ENCODE peak calls at places on chromosomes 12 and 14, in five cellular contexts. M is esophagus squamous epithelium, K is A673, I is body of pancreas, C is fibroblast of lung. Q is an unnamed sample.

GRCh38 chr12:107912421-107913004 is 138.0 kb downstream of the ASCL4 start:
- DNase-seq in M (no peak), I (peak), K (peak), C (no peak), Q (peak)

GRCh38 chr12:27547592-27547991 is 23.6 kb downstream of the PPFIBP1 start:
- DNase-seq in K (no peak), M (no peak), I (no peak), C (no peak), Q (no peak)

GRCh38 chr14:50093496-50093895 is 22.9 kb downstream of the VCPKMT start:
- DNase-seq in C (no peak), K (no peak), I (no peak), M (no peak), Q (no peak)

GRCh38 chr12:126601184-126602170 is 1536.2 kb downstream of the AACS start:
- DNase-seq in C (no peak), I (peak), K (no peak), M (no peak), Q (no peak)

GRCh38 chr12:92717202-92717601 is 14.4 kb downstream of the PLEKHG7 start:
- DNase-seq in C (peak), K (peak), I (no peak), M (no peak), Q (no peak)

GRCh38 chr12:132248439-132249157 is 80.8 kb downstream of the GALNT9 start:
- DNase-seq in I (no peak), M (no peak), K (no peak), C (no peak), Q (no peak)

GRCh38 chr12:25959069-25959961 is 833 bp downstream of the RASSF8 start:
- DNase-seq in K (peak), M (no peak), I (peak), C (peak), Q (peak)

GRCh38 chr12:75738486-75738885 is 227.1 kb upstream of the KRR1 start:
- DNase-seq in I (no peak), C (no peak), M (no peak), K (no peak), Q (peak)

GRCh38 chr14:104967414-104968152 is 10.6 kb downstream of the AHNAK2 start:
- DNase-seq in K (no peak), I (no peak), M (no peak), C (peak), Q (no peak)

GRCh38 chr14:60634153-60634552 is 15.1 kb downstream of the SIX1 start:
- DNase-seq in K (no peak), I (no peak), C (no peak), M (no peak), Q (no peak)

GRCh38 chr12:68122236-68122920 is 37.2 kb downstream of the IFNG start:
- DNase-seq in C (no peak), K (no peak), M (no peak), I (no peak), Q (no peak)

GRCh38 chr12:22437031-22437806 is 102.7 kb upstream of the ST8SIA1 start:
- DNase-seq in K (no peak), C (no peak), M (no peak), I (no peak), Q (no peak)

GRCh38 chr12:90628213-90628612 is 326.8 kb downstream of the CCER1 start:
- DNase-seq in C (no peak), I (no peak), M (no peak), K (no peak), Q (no peak)

GRCh38 chr14:28102814-28103213 is 663.8 kb upstream of the FOXG1 start:
- DNase-seq in K (no peak), M (no peak), C (no peak), I (no peak), Q (no peak)

GRCh38 chr14:78401866-78402265 is 231.7 kb downstream of the NRXN3 start:
- DNase-seq in M (no peak), K (peak), C (no peak), I (no peak), Q (no peak)

GRCh38 chr14:70394674-70395073 is 22.2 kb downstream of the SYNJ2BP start:
- DNase-seq in I (no peak), K (no peak), M (no peak), C (no peak), Q (no peak)

GRCh38 chr14:59398841-59399240 is 66.3 kb downstream of the GPR135 start:
- DNase-seq in I (no peak), M (no peak), C (no peak), K (no peak), Q (no peak)

GRCh38 chr14:52023518-52023917 is 34.2 kb downstream of the RTRAF start:
- DNase-seq in I (peak), C (peak), M (no peak), K (no peak), Q (no peak)

GRCh38 chr12:119149270-119149669 is 29.5 kb upstream of the HSPB8 start:
- DNase-seq in C (no peak), M (no peak), I (no peak), K (no peak), Q (no peak)

GRCh38 chr12:85280138-85280983 is at the start of gene ALX1:
- DNase-seq in K (peak), M (no peak), I (no peak), C (peak), Q (peak)

GRCh38 chr12:106387847-106388246 is 30.3 kb downstream of the POLR3B start:
- DNase-seq in I (no peak), M (no peak), C (no peak), K (peak), Q (no peak)

GRCh38 chr14:99601301-99601945 is 2.6 kb downstream of the CCDC85C start:
- DNase-seq in M (no peak), K (peak), I (peak), C (no peak), Q (no peak)

GRCh38 chr12:106871477-106871876 is 84.2 kb upstream of the TMEM263 start:
- DNase-seq in I (no peak), M (no peak), K (no peak), C (no peak), Q (no peak)

GRCh38 chr12:115166698-115167315 is 482.8 kb upstream of the TBX3 start:
- DNase-seq in K (no peak), M (no peak), C (peak), I (no peak), Q (no peak)

GRCh38 chr12:6827437-6827894 is 741 bp upstream of the P3H3 start:
- DNase-seq in C (peak), I (peak), K (peak), M (no peak), Q (no peak)

GRCh38 chr12:106135781-106136180 is 3.0 kb downstream of the NUAK1 start:
- DNase-seq in I (no peak), M (no peak), C (peak), K (no peak), Q (no peak)

GRCh38 chr14:20583908-20584307 is 3.9 kb downstream of the RNASE11 start:
- DNase-seq in M (no peak), K (no peak), I (no peak), C (no peak), Q (no peak)

GRCh38 chr14:102985665-102986064 is 63.2 kb downstream of the AMN start:
- DNase-seq in I (no peak), C (no peak), K (no peak), M (no peak), Q (peak)

GRCh38 chr12:93065896-93066295 is 136.8 kb upstream of the EEA1 start:
- DNase-seq in K (no peak), C (no peak), I (no peak), M (no peak), Q (no peak)

GRCh38 chr14:104797112-104798044 is 1.8 kb upstream of the AKT1 start:
- DNase-seq in I (no peak), M (no peak), K (no peak), C (no peak), Q (no peak)

GRCh38 chr12:119544780-119545625 is 48.6 kb upstream of the TMEM233 start:
- DNase-seq in I (peak), K (peak), M (no peak), C (peak), Q (peak)

GRCh38 chr12:40439771-40440492 is 215.1 kb downstream of the LRRK2 start:
- DNase-seq in M (no peak), I (no peak), C (no peak), K (no peak), Q (no peak)

GRCh38 chr12:80041691-80042090 is 57.6 kb upstream of the OTOGL start:
- DNase-seq in I (no peak), M (no peak), K (peak), C (peak), Q (no peak)

GRCh38 chr12:38878986-38879385 is 26.4 kb downstream of the CPNE8 start:
- DNase-seq in K (no peak), I (no peak), M (no peak), C (no peak), Q (no peak)

GRCh38 chr14:75453817-75454434 is 26.1 kb downstream of the JDP2 start:
- DNase-seq in I (no peak), M (no peak), K (no peak), C (no peak), Q (peak)
- TF ChIP-seq CTCF in I (no peak), M (no peak), K (no peak), C (no peak), Q (peak)

GRCh38 chr12:69131073-69131472 is 108.3 kb upstream of the CPSF6 start:
- DNase-seq in M (no peak), K (no peak), I (no peak), C (no peak), Q (no peak)

GRCh38 chr12:69123909-69124638 is 115.3 kb upstream of the CPSF6 start:
- DNase-seq in K (no peak), C (no peak), M (no peak), I (no peak), Q (no peak)

GRCh38 chr12:69129564-69129963 is 109.8 kb upstream of the CPSF6 start:
- DNase-seq in I (no peak), K (no peak), C (no peak), M (no peak), Q (no peak)

GRCh38 chr12:69129014-69129413 is 110.4 kb upstream of the CPSF6 start:
- DNase-seq in M (no peak), I (no peak), K (no peak), C (no peak), Q (no peak)

DNA sequence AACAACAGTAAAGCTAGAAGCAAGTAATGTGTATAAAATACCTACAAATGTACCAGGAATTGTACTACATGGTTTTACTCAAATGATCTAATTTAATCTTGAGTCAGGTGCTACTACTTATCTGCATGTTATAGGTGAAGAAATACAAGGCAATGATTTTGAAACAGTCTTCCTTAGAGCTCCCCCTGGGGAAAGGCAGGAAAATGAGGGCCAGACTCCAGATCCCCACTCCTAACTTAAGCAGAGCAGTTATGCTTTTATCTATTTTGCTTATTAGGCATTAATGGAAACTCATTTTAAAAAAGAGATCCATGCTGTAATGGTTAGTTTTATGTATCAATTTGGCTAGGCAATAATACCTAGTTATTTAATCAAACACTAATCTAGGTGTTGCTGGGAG is 109.3 kb upstream of the CPSF6 start:
- DNase-seq in K (no peak), M (no peak), I (no peak), C (peak), Q (no peak)
- TF ChIP-seq CTCF in K (peak), M (no peak), I (peak), C (peak), Q (no peak)

GRCh38 chr12:53613821-53614220 is 12.4 kb downstream of the ATF7 start:
- DNase-seq in I (no peak), M (no peak), C (no peak), K (no peak), Q (no peak)
- TF ChIP-seq CTCF in I (no peak), M (no peak), C (no peak), K (no peak), Q (no peak)

GRCh38 chr12:14802961-14803829 is at the start of the genes C12orf60 and WBP11:
- DNase-seq in I (peak), K (peak), C (peak), M (peak), Q (peak)
- TF ChIP-seq CTCF in I (no peak), K (no peak), C (no peak), M (no peak), Q (no peak)

GRCh38 chr12:109880049-109880931 is at the start of gene GLTP:
- DNase-seq in I (peak), K (peak), M (no peak), C (peak), Q (peak)
- TF ChIP-seq CTCF in I (no peak), K (no peak), M (peak), C (no peak), Q (peak)

DNA sequence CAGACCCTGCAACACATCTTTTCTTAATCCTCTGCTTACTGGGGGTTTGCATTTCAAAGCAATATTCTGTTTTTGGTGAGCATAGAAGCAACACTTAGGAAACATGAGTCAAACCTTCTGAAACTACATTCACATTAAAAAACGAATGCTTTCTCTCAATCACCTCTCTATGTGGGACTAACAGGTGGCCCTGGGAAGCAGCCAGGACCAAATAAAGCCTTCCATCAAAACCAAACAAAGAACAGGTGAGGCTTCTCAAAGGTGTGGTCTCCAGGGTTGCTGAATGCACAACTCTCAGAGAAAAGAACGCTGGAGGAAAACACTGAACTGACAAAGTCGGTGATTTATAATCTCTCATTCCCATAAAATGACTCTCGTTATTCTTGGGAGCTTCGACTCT is 262.2 kb upstream of the TMPO start:
- DNase-seq in I (peak), K (no peak), C (no peak), M (no peak), Q (no peak)
- TF ChIP-seq CTCF in I (no peak), K (no peak), C (no peak), M (no peak), Q (no peak)

DNA sequence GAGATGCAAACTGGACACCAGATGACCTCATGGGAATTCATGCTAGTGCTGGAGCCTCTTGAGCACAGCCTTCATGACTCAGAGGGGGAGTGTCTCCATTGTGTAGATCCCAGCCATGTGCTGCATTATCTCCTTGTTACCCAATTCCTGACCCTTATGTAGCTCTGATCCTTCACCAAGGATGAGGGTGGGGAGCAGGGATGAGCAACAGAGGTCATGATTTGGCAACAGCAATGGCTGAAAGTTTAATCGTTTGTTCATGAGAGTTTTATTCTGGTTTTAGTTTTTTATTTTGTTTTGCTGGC is 9.5 kb upstream of the BDKRB1 start:
- DNase-seq in M (no peak), I (no peak), C (peak), K (no peak), Q (no peak)
- TF ChIP-seq CTCF in M (no peak), I (no peak), C (peak), K (no peak), Q (no peak)

GRCh38 chr12:70788774-70789173 is 131.8 kb downstream of the PTPRR start:
- DNase-seq in K (no peak), M (no peak), C (no peak), I (no peak), Q (no peak)
- TF ChIP-seq CTCF in K (no peak), M (no peak), C (no peak), I (no peak), Q (no peak)

DNA sequence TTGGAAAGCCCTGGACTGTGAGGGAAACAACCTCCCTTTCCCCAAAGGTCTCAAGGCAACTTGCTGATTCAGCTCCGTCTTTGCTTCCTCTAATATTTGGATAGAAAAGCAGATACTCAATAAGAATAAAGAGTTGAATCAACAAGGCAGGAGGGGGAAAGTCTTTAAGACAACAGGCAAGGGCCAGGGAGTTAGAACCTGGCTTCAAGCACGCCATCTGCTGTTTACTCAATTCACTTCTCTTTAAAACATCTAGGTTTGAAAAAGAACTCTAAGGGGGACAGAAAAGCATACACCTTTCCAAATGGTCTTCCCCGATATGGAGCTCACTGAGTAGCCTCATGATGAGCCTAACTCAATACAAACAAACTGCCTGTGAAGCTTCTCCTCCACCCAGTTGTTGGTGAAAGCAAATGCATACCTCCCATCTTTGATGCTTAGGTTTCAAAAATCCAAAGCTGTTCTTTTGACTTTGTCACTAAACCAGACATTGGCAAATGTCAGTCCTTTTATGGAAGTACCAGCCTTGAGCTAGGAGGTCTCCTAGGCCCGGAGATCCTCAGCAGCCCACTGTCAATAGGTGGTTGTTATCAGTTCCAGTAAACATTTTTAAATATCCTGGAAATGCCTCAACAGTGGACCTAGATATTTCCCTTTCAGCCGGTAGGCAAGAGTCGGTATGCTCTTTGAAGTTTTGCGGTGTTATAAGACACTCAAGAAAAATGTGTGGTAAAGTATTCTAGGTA is 76.2 kb downstream of the SAMD4A start:
- DNase-seq in M (no peak), K (peak), C (peak), I (no peak), Q (peak)
- TF ChIP-seq CTCF in M (no peak), K (peak), C (peak), I (no peak), Q (peak)

Q was measured in GM10248.